ENCODE peak calls at places on chromosome 16, in seven cellular contexts. T, V, W, I, Q, O and S are unnamed samples.

GRCh38 chr16:17416461-17417221 is 54.1 kb downstream of the XYLT1 start:
- DNase-seq in T (no peak), V (no peak), W (peak), I (no peak), Q (peak), O (no peak), S (no peak)

GRCh38 chr16:57889111-57889510 is 81.8 kb downstream of the CNGB1 start:
- DNase-seq in T (no peak), V (no peak), W (no peak), I (no peak), Q (no peak), O (no peak), S (no peak)

GRCh38 chr16:55809386-55809785 is 23.5 kb downstream of the CES1 start:
- DNase-seq in T (no peak), V (no peak), W (no peak), I (no peak), Q (no peak), O (no peak), S (no peak)

GRCh38 chr16:30927789-30928378 is 4.5 kb downstream of the FBXL19 start:
- DNase-seq in T (peak), V (no peak), W (peak), I (no peak), Q (peak), O (peak), S (no peak)

GRCh38 chr16:81687183-81687456 is 92.0 kb upstream of the PLCG2 start:
- DNase-seq in T (no peak), V (no peak), W (no peak), I (no peak), Q (no peak), O (no peak), S (no peak)

GRCh38 chr16:52578007-52578828 is 31.3 kb upstream of the TOX3 start:
- DNase-seq in T (no peak), V (no peak), W (no peak), I (no peak), Q (no peak), O (no peak), S (no peak)

GRCh38 chr16:8682551-8683259 is 8.3 kb downstream of the ABAT start:
- DNase-seq in T (no peak), V (no peak), W (no peak), I (no peak), Q (no peak), O (no peak), S (no peak)

GRCh38 chr16:87131996-87132345 is 185.2 kb downstream of the C16orf95 start:
- DNase-seq in T (no peak), V (no peak), W (no peak), I (no peak), Q (no peak), O (no peak), S (no peak)

GRCh38 chr16:58094791-58095574 is 34.2 kb downstream of the CFAP20 start:
- DNase-seq in T (no peak), V (no peak), W (no peak), I (no peak), Q (no peak), O (no peak), S (no peak)

GRCh38 chr16:15489016-15489415 is 54.6 kb downstream of the BMERB1 start:
- DNase-seq in T (peak), V (no peak), W (no peak), I (no peak), Q (no peak), O (no peak), S (no peak)

GRCh38 chr16:29698484-29699323 is 19.7 kb downstream of the QPRT start:
- DNase-seq in T (no peak), V (no peak), W (no peak), I (no peak), Q (no peak), O (no peak), S (no peak)

GRCh38 chr16:87581867-87582220 is 20.5 kb upstream of the JPH3 start:
- DNase-seq in T (peak), V (peak), W (no peak), I (peak), Q (no peak), O (peak), S (peak)

GRCh38 chr16:57331355-57331754 is 27.2 kb upstream of the CCL22 start:
- DNase-seq in T (no peak), V (no peak), W (no peak), I (no peak), Q (no peak), O (no peak), S (no peak)

GRCh38 chr16:8869212-8869987 is 594 bp upstream of the CARHSP1 start:
- DNase-seq in T (no peak), V (no peak), W (no peak), I (no peak), Q (peak), O (peak), S (no peak)

GRCh38 chr16:88747588-88748301 is 37.3 kb downstream of the PIEZO1 start:
- DNase-seq in T (no peak), V (no peak), W (no peak), I (no peak), Q (peak), O (peak), S (no peak)

GRCh38 chr16:46972971-46973456 is 460 bp downstream of the DNAJA2 start:
- DNase-seq in T (peak), V (no peak), W (no peak), I (peak), Q (peak), O (peak), S (no peak)

GRCh38 chr16:12002447-12003006 is 26.0 kb downstream of the SNX29 start:
- DNase-seq in T (no peak), V (no peak), W (no peak), I (no peak), Q (no peak), O (no peak), S (no peak)

GRCh38 chr16:35560637-35560984 is 2101.2 kb downstream of the TP53TG3F start:
- DNase-seq in T (no peak), V (no peak), W (no peak), I (no peak), Q (no peak), O (no peak), S (no peak)

GRCh38 chr16:47574091-47575054 is 113.2 kb downstream of the PHKB start:
- DNase-seq in T (no peak), V (no peak), W (no peak), I (no peak), Q (no peak), O (peak), S (peak)

GRCh38 chr16:4666537-4667202 is 26.7 kb upstream of the NUDT16L1 start:
- DNase-seq in T (no peak), V (no peak), W (no peak), I (no peak), Q (no peak), O (no peak), S (no peak)

GRCh38 chr16:11560701-11561439 is 25.8 kb downstream of the LITAF start:
- DNase-seq in T (no peak), V (no peak), W (no peak), I (no peak), Q (no peak), O (no peak), S (no peak)

GRCh38 chr16:79418588-79418987 is 181.9 kb downstream of the MAF start:
- DNase-seq in T (no peak), V (no peak), W (no peak), I (no peak), Q (no peak), O (no peak), S (no peak)

GRCh38 chr16:54178491-54178976 is 108.1 kb downstream of the IRX3 start:
- DNase-seq in T (no peak), V (no peak), W (no peak), I (no peak), Q (no peak), O (no peak), S (no peak)

GRCh38 chr16:19130852-19131808 is 17.4 kb downstream of the ITPRIPL2 start:
- DNase-seq in T (peak), V (peak), W (peak), I (peak), Q (no peak), O (peak), S (peak)

GRCh38 chr16:30155188-30155587 is 28.2 kb upstream of the CORO1A start:
- DNase-seq in T (no peak), V (no peak), W (no peak), I (no peak), Q (no peak), O (no peak), S (no peak)

GRCh38 chr16:27432600-27432957 is 30.6 kb downstream of the IL21R start:
- DNase-seq in T (no peak), V (no peak), W (no peak), I (peak), Q (no peak), O (peak), S (no peak)

GRCh38 chr16:70604407-70605283 is 41.7 kb upstream of the IL34 start:
- DNase-seq in T (no peak), V (no peak), W (peak), I (no peak), Q (no peak), O (no peak), S (no peak)

GRCh38 chr16:68907297-68907999 is 64.1 kb downstream of the TANGO6 start:
- DNase-seq in T (peak), V (no peak), W (no peak), I (no peak), Q (no peak), O (no peak), S (no peak)

GRCh38 chr16:12067714-12068401 is 91.3 kb downstream of the SNX29 start:
- DNase-seq in T (no peak), V (peak), W (peak), I (peak), Q (peak), O (peak), S (peak)

GRCh38 chr16:62035115-62036092 is 834 bp downstream of the CDH8 start:
- DNase-seq in T (no peak), V (no peak), W (peak), I (no peak), Q (no peak), O (no peak), S (no peak)

GRCh38 chr16:73506568-73507056 is 458.7 kb upstream of the ZFHX3 start:
- DNase-seq in T (no peak), V (no peak), W (no peak), I (no peak), Q (no peak), O (no peak), S (no peak)

GRCh38 chr16:56851671-56852400 is 13.2 kb upstream of the SLC12A3 start:
- DNase-seq in T (no peak), V (no peak), W (no peak), I (no peak), Q (no peak), O (peak), S (no peak)

GRCh38 chr16:56357765-56358322 is 67.5 kb downstream of the AMFR start:
- DNase-seq in T (peak), V (no peak), W (no peak), I (no peak), Q (peak), O (no peak), S (no peak)

GRCh38 chr16:53911506-53911905 is 207.6 kb downstream of the FTO start:
- DNase-seq in T (no peak), V (no peak), W (no peak), I (no peak), Q (no peak), O (no peak), S (no peak)